ENCODE peak calls at places on chromosomes 7 and 10, in eight cellular contexts. One of them, this sample, is unnamed. For H3K4me1 and H3K27me3, the result is how much of the 10 kb centered on the place peaks cover.

GRCh38 chr10:29922904-29923303 is 136.5 kb downstream of the JCAD start:
- DNase-seq in CD4-positive, alpha-beta memory T cell: no peak
- DNase-seq in HCT116: no peak
- DNase-seq in astrocyte: peak
- DNase-seq in esophagus squamous epithelium: no peak
- DNase-seq in stomach: no peak
- DNase-seq in Panc1: no peak
- DNase-seq in GM23338: peak
- DNase-seq in this sample: no peak

GRCh38 chr7:55056577-55057480 is 38.0 kb downstream of the EGFR start:
- DNase-seq in CD4-positive, alpha-beta memory T cell: no peak
- DNase-seq in HCT116: no peak
- DNase-seq in astrocyte: no peak
- DNase-seq in esophagus squamous epithelium: no peak
- DNase-seq in stomach: no peak
- DNase-seq in Panc1: no peak
- DNase-seq in GM23338: no peak
- DNase-seq in this sample: no peak

GRCh38 chr10:124465777-124466488 is 4.3 kb downstream of the LHPP start:
- DNase-seq in CD4-positive, alpha-beta memory T cell: no peak
- DNase-seq in HCT116: no peak
- DNase-seq in astrocyte: no peak
- DNase-seq in esophagus squamous epithelium: no peak
- DNase-seq in stomach: no peak
- DNase-seq in Panc1: no peak
- DNase-seq in GM23338: peak
- DNase-seq in this sample: no peak

GRCh38 chr7:75028299-75028698 is 45.3 kb downstream of the RCC1L start:
- DNase-seq in CD4-positive, alpha-beta memory T cell: no peak
- DNase-seq in HCT116: no peak
- DNase-seq in astrocyte: no peak
- DNase-seq in esophagus squamous epithelium: no peak
- DNase-seq in stomach: no peak
- DNase-seq in Panc1: no peak
- DNase-seq in GM23338: no peak
- DNase-seq in this sample: no peak

GRCh38 chr10:131700032-131700431 is 200.8 kb upstream of the PPP2R2D start:
- DNase-seq in CD4-positive, alpha-beta memory T cell: no peak
- DNase-seq in HCT116: no peak
- DNase-seq in astrocyte: no peak
- DNase-seq in esophagus squamous epithelium: no peak
- DNase-seq in stomach: no peak
- DNase-seq in Panc1: no peak
- DNase-seq in GM23338: no peak
- DNase-seq in this sample: no peak

GRCh38 chr10:5633166-5633565 is 33.2 kb downstream of the ASB13 start:
- DNase-seq in CD4-positive, alpha-beta memory T cell: no peak
- DNase-seq in HCT116: no peak
- DNase-seq in astrocyte: peak
- DNase-seq in esophagus squamous epithelium: no peak
- DNase-seq in stomach: no peak
- DNase-seq in Panc1: no peak
- DNase-seq in GM23338: no peak
- DNase-seq in this sample: no peak

GRCh38 chr7:110669410-110669809 is 421.5 kb upstream of the LRRN3 start:
- DNase-seq in CD4-positive, alpha-beta memory T cell: no peak
- DNase-seq in HCT116: no peak
- DNase-seq in astrocyte: no peak
- DNase-seq in esophagus squamous epithelium: no peak
- DNase-seq in stomach: no peak
- DNase-seq in Panc1: no peak
- DNase-seq in GM23338: no peak
- DNase-seq in this sample: peak

GRCh38 chr7:2982831-2983230 is 60.8 kb downstream of the CARD11 start:
- DNase-seq in CD4-positive, alpha-beta memory T cell: peak
- DNase-seq in HCT116: no peak
- DNase-seq in astrocyte: no peak
- DNase-seq in esophagus squamous epithelium: no peak
- DNase-seq in stomach: no peak
- DNase-seq in Panc1: no peak
- DNase-seq in GM23338: no peak
- DNase-seq in this sample: no peak

GRCh38 chr10:99673492-99673891 is 14.2 kb downstream of the ENTPD7 start:
- DNase-seq in CD4-positive, alpha-beta memory T cell: no peak
- DNase-seq in HCT116: no peak
- DNase-seq in astrocyte: no peak
- DNase-seq in esophagus squamous epithelium: no peak
- DNase-seq in stomach: no peak
- DNase-seq in Panc1: no peak
- DNase-seq in GM23338: no peak
- DNase-seq in this sample: no peak

DNA sequence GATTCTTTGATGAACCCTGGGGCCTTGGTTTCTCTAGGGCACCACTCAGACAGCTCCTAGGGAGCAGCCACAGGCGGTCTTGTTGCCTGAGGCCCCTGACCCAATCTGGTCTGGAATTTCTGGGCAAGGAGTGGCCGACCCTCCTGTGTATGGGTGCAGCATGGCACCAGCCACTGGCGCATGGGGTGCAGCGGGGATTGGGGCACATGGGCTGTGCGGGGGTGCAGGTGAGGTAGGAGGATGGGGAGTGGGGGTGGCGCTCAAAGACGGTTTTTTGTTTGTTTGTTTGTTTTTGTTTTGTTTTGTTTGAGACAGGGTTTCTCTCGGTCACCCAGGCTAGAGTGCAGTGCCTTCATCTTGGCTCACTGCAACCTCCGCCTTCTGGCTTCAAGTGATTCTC is 62.3 kb downstream of the HTR5A start:
- DNase-seq in CD4-positive, alpha-beta memory T cell: no peak
- DNase-seq in HCT116: no peak
- DNase-seq in astrocyte: no peak
- DNase-seq in esophagus squamous epithelium: no peak
- DNase-seq in stomach: no peak
- DNase-seq in Panc1: no peak
- DNase-seq in GM23338: no peak
- DNase-seq in this sample: no peak
- H3K4me1 ChIP-seq in CD4-positive, alpha-beta memory T cell: under half
- H3K4me1 ChIP-seq in HCT116: under half
- H3K4me1 ChIP-seq in astrocyte: under half
- H3K4me1 ChIP-seq in esophagus squamous epithelium: under half
- H3K4me1 ChIP-seq in stomach: under half
- H3K4me1 ChIP-seq in Panc1: under half
- H3K4me1 ChIP-seq in GM23338: under half
- H3K4me1 ChIP-seq in this sample: under half

DNA sequence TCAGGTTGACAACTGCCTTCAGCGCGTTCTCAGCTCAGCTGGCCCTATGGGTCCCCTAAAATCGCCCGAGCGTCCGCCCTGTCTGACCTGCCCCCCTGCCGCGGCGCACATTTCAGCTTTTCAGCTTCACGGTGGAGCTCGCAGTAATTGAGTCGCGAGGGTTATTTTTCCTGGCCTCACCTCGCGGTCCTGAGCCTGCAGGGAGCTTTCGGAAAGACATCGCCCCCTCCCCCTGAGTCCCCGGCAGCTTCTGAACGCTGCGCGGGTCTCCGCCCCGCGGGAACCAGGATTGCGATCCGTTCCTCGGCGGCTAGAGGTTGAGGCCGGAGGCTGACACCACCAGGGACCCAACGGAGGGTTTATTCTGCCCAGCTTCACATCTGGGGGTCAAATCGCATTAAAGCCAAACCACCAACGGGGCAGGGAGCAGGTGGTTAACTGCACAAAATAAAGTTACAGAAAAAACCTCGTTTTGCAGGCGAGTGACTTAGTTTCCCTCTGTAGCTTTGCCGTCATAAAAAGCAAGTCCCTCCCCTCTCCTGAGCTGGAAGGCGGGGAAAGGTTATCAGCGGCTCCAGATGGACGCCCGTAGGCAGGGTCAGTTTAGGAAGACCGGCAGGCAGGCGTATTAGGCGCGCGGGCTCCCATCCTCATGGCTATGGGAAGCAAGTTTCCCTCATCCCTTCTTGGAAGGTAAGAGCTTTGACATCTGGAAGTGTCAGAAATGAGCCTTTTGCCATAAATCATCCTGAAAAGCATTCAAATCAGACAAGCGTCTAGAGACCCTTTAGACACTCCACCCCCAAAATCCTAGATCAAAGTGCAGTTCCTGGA is 10.9 kb downstream of the TWIST1 start:
- DNase-seq in CD4-positive, alpha-beta memory T cell: no peak
- DNase-seq in HCT116: no peak
- DNase-seq in astrocyte: no peak
- DNase-seq in esophagus squamous epithelium: no peak
- DNase-seq in stomach: no peak
- DNase-seq in Panc1: no peak
- DNase-seq in GM23338: peak
- DNase-seq in this sample: no peak
- H3K27me3 ChIP-seq in CD4-positive, alpha-beta memory T cell: under half
- H3K27me3 ChIP-seq in HCT116: under half
- H3K27me3 ChIP-seq in astrocyte: under half
- H3K27me3 ChIP-seq in esophagus squamous epithelium: under half
- H3K27me3 ChIP-seq in stomach: half or more
- H3K27me3 ChIP-seq in Panc1: under half
- H3K27me3 ChIP-seq in GM23338: half or more
- H3K27me3 ChIP-seq in this sample: under half

GRCh38 chr7:141263508-141263907 is 189.6 kb downstream of the TMEM178B start:
- DNase-seq in CD4-positive, alpha-beta memory T cell: no peak
- DNase-seq in HCT116: no peak
- DNase-seq in astrocyte: no peak
- DNase-seq in esophagus squamous epithelium: no peak
- DNase-seq in stomach: no peak
- DNase-seq in Panc1: no peak
- DNase-seq in GM23338: no peak
- DNase-seq in this sample: no peak
- H3K4me3 ChIP-seq in CD4-positive, alpha-beta memory T cell: no peak
- H3K4me3 ChIP-seq in HCT116: no peak
- H3K4me3 ChIP-seq in astrocyte: no peak
- H3K4me3 ChIP-seq in esophagus squamous epithelium: no peak
- H3K4me3 ChIP-seq in stomach: no peak
- H3K4me3 ChIP-seq in Panc1: no peak
- H3K4me3 ChIP-seq in GM23338: no peak
- H3K4me3 ChIP-seq in this sample: no peak

DNA sequence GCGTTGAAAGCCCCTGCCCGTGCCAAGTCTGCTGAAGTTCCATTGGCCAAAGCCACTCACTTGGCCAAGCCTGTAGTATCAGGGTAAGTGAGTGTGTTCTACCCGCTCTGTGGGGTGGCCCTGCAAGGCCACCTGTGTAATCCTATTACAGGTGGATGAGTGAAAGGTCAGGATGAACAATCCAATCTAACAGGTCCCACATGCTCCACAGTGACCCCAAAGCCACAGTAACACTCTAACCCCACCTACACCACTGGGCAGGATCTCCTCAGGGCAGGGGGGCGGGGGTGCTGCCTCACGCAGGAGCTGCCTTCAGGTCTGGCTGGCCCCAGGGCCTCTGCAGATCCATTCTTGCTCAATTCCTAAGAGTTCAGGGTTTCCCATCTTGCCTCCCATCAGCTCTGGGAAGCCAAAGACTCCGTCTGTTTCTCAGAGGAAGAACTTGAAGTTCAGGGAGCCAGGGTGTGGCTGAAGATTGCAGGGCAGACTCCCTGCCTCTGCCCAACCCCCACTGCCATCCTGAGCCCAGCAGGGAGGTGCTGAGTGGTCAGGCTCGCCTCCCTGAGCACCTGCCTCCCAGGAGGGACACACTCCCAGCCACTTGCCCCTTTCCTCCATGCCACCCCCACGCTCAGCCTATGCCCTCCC is 9.7 kb upstream of the COMTD1 start:
- DNase-seq in CD4-positive, alpha-beta memory T cell: no peak
- DNase-seq in HCT116: no peak
- DNase-seq in astrocyte: no peak
- DNase-seq in esophagus squamous epithelium: no peak
- DNase-seq in stomach: no peak
- DNase-seq in Panc1: no peak
- DNase-seq in GM23338: no peak
- DNase-seq in this sample: no peak
- H3K4me1 ChIP-seq in CD4-positive, alpha-beta memory T cell: under half
- H3K4me1 ChIP-seq in HCT116: under half
- H3K4me1 ChIP-seq in astrocyte: under half
- H3K4me1 ChIP-seq in esophagus squamous epithelium: half or more
- H3K4me1 ChIP-seq in stomach: under half
- H3K4me1 ChIP-seq in Panc1: under half
- H3K4me1 ChIP-seq in GM23338: under half
- H3K4me1 ChIP-seq in this sample: under half

GRCh38 chr10:123154943-123155505 is 822 bp downstream of the BUB3 start:
- DNase-seq in CD4-positive, alpha-beta memory T cell: no peak
- DNase-seq in HCT116: peak
- DNase-seq in astrocyte: peak
- DNase-seq in esophagus squamous epithelium: no peak
- DNase-seq in stomach: no peak
- DNase-seq in Panc1: no peak
- DNase-seq in GM23338: peak
- DNase-seq in this sample: peak
- H3K27me3 ChIP-seq in CD4-positive, alpha-beta memory T cell: under half
- H3K27me3 ChIP-seq in HCT116: under half
- H3K27me3 ChIP-seq in astrocyte: under half
- H3K27me3 ChIP-seq in esophagus squamous epithelium: under half
- H3K27me3 ChIP-seq in stomach: under half
- H3K27me3 ChIP-seq in Panc1: under half
- H3K27me3 ChIP-seq in GM23338: under half
- H3K27me3 ChIP-seq in this sample: under half

GRCh38 chr10:8586504-8586903 is 532.0 kb downstream of the GATA3 start:
- DNase-seq in CD4-positive, alpha-beta memory T cell: no peak
- DNase-seq in HCT116: no peak
- DNase-seq in astrocyte: no peak
- DNase-seq in esophagus squamous epithelium: no peak
- DNase-seq in stomach: no peak
- DNase-seq in Panc1: no peak
- DNase-seq in GM23338: no peak
- DNase-seq in this sample: no peak

GRCh38 chr10:8588135-8588534 is 533.6 kb downstream of the GATA3 start:
- DNase-seq in CD4-positive, alpha-beta memory T cell: no peak
- DNase-seq in HCT116: no peak
- DNase-seq in astrocyte: no peak
- DNase-seq in esophagus squamous epithelium: no peak
- DNase-seq in stomach: no peak
- DNase-seq in Panc1: no peak
- DNase-seq in GM23338: no peak
- DNase-seq in this sample: no peak

GRCh38 chr10:8581521-8582225 is 527.2 kb downstream of the GATA3 start:
- DNase-seq in CD4-positive, alpha-beta memory T cell: no peak
- DNase-seq in HCT116: no peak
- DNase-seq in astrocyte: no peak
- DNase-seq in esophagus squamous epithelium: no peak
- DNase-seq in stomach: no peak
- DNase-seq in Panc1: no peak
- DNase-seq in GM23338: no peak
- DNase-seq in this sample: no peak

GRCh38 chr10:8583096-8583495 is 528.6 kb downstream of the GATA3 start:
- DNase-seq in CD4-positive, alpha-beta memory T cell: no peak
- DNase-seq in HCT116: no peak
- DNase-seq in astrocyte: no peak
- DNase-seq in esophagus squamous epithelium: no peak
- DNase-seq in stomach: no peak
- DNase-seq in Panc1: no peak
- DNase-seq in GM23338: no peak
- DNase-seq in this sample: no peak

DNA sequence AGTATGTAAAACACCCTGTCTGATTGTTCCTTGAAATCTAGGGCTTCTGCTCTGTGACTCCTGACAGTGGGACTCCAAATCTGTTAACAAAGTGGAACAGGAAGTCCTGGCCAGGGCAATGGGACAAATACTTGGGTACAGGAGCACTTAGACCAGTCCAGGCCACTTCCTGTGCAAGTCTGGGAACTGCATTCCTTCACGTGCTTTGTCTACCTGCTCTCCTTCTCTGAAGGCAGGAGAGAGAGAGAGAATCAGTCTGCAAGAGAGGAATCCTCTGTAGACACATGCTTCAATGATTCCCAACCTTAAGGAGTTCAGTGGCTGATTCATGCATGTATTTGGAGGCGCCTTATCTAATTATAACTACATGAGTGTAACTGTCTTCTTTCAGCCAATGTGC is 530.2 kb downstream of the GATA3 start:
- DNase-seq in CD4-positive, alpha-beta memory T cell: no peak
- DNase-seq in HCT116: no peak
- DNase-seq in astrocyte: no peak
- DNase-seq in esophagus squamous epithelium: no peak
- DNase-seq in stomach: no peak
- DNase-seq in Panc1: no peak
- DNase-seq in GM23338: no peak
- DNase-seq in this sample: no peak
- H3K4me3 ChIP-seq in CD4-positive, alpha-beta memory T cell: no peak
- H3K4me3 ChIP-seq in HCT116: no peak
- H3K4me3 ChIP-seq in astrocyte: no peak
- H3K4me3 ChIP-seq in esophagus squamous epithelium: no peak
- H3K4me3 ChIP-seq in stomach: no peak
- H3K4me3 ChIP-seq in Panc1: no peak
- H3K4me3 ChIP-seq in GM23338: no peak
- H3K4me3 ChIP-seq in this sample: no peak

This sample was measured in HAP-1.